ENCODE peak calls at places on chromosome 3, in five cellular contexts. R is RPMI7951, K is amniotic epithelial cell, Z is GM06990, Q is T1000. Y is an unnamed sample.

GRCh38 chr3:102571030-102571429 is 136.2 kb downstream of the ZPLD1 start:
- DNase-seq in Q (no peak), K (no peak), R (no peak), Z (no peak), Y (no peak)

GRCh38 chr3:33440328-33440577 is at the start of gene UBP1:
- DNase-seq in K (no peak), R (no peak), Z (peak), Q (no peak), Y (no peak)

GRCh38 chr3:126136428-126137220 is 43.8 kb downstream of the ALDH1L1 start:
- DNase-seq in R (no peak), K (no peak), Z (no peak), Q (no peak), Y (peak)

GRCh38 chr3:54222318-54222717 is 100.0 kb downstream of the CACNA2D3 start:
- DNase-seq in Z (no peak), Q (no peak), R (no peak), K (no peak), Y (no peak)

GRCh38 chr3:157543491-157544035 is 40.3 kb upstream of the VEPH1 start:
- DNase-seq in K (peak), R (no peak), Z (no peak), Q (no peak), Y (no peak)

GRCh38 chr3:170585008-170585936 is 603 bp downstream of the SLC7A14 start:
- DNase-seq in Q (no peak), K (no peak), R (no peak), Z (no peak), Y (peak)

GRCh38 chr3:5391226-5391625 is 203.7 kb downstream of the EDEM1 start:
- DNase-seq in Z (no peak), K (no peak), R (no peak), Q (no peak), Y (no peak)

GRCh38 chr3:196131921-196132320 is 50.0 kb upstream of the TFRC start:
- DNase-seq in K (no peak), Z (no peak), R (no peak), Q (no peak), Y (no peak)

GRCh38 chr3:38969321-38970235 is 82.2 kb downstream of the SCN11A start:
- DNase-seq in K (no peak), Z (no peak), R (no peak), Q (no peak), Y (no peak)

GRCh38 chr3:60142009-60142408 is 1092.2 kb upstream of the CFAP20DC start:
- DNase-seq in Z (no peak), R (no peak), Q (no peak), K (no peak), Y (no peak)

GRCh38 chr3:56931816-56932215 is 128.6 kb upstream of the SPATA12 start:
- DNase-seq in Q (no peak), Z (no peak), K (peak), R (no peak), Y (no peak)

GRCh38 chr3:71710906-71711494 is 14.2 kb downstream of the EIF4E3 start:
- DNase-seq in K (peak), R (peak), Q (no peak), Z (no peak), Y (peak)

GRCh38 chr3:139659511-139659910 is 18.3 kb downstream of the NMNAT3 start:
- DNase-seq in K (no peak), Z (no peak), R (no peak), Q (no peak), Y (no peak)

GRCh38 chr3:176795897-176796296 is 401.4 kb downstream of the TBL1XR1 start:
- DNase-seq in K (peak), Q (no peak), R (no peak), Z (no peak), Y (no peak)